ENCODE peak calls at places on chromosomes 11 and 22, in nine cellular contexts. One of them, this sample, is unnamed.

GRCh38 chr11:1476946-1477736 is 9.4 kb downstream of the MOB2 start:
- DNase-seq in MCF 10A: no peak
- DNase-seq in LoVo: no peak
- DNase-seq in mesothelial cell of epicardium: no peak
- DNase-seq in NCI-H1105 treated with DMSO at 0.1 percent for 48 hours: no peak
- DNase-seq in left ventricle myocardium inferior: peak; percentile 7
- DNase-seq in GDM1: no peak
- DNase-seq in cardiac septum: no peak
- DNase-seq in breast epithelium: no peak
- DNase-seq in this sample: no peak

GRCh38 chr11:119373917-119374631 is 7.4 kb downstream of the USP2 start:
- DNase-seq in mesothelial cell of epicardium: peak; percentile 89
- DNase-seq in GDM1: peak; percentile 53
- DNase-seq in breast epithelium: no peak
- DNase-seq in NCI-H1105 treated with DMSO at 0.1 percent for 48 hours: peak; percentile 85
- DNase-seq in left ventricle myocardium inferior: peak; percentile 66
- DNase-seq in cardiac septum: no peak
- DNase-seq in LoVo: peak; percentile 46
- DNase-seq in MCF 10A: peak; percentile 81
- DNase-seq in this sample: peak; percentile 63

GRCh38 chr11:114604886-114605285 is 9.3 kb upstream of the NXPE4 start:
- DNase-seq in NCI-H1105 treated with DMSO at 0.1 percent for 48 hours: no peak
- DNase-seq in left ventricle myocardium inferior: no peak
- DNase-seq in cardiac septum: no peak
- DNase-seq in breast epithelium: no peak
- DNase-seq in MCF 10A: no peak
- DNase-seq in GDM1: no peak
- DNase-seq in LoVo: no peak
- DNase-seq in mesothelial cell of epicardium: no peak
- DNase-seq in this sample: no peak

GRCh38 chr11:38089728-38090127 is 1491.7 kb upstream of the RAG2 start:
- DNase-seq in left ventricle myocardium inferior: no peak
- DNase-seq in LoVo: no peak
- DNase-seq in MCF 10A: no peak
- DNase-seq in GDM1: no peak
- DNase-seq in mesothelial cell of epicardium: no peak
- DNase-seq in breast epithelium: no peak
- DNase-seq in cardiac septum: no peak
- DNase-seq in NCI-H1105 treated with DMSO at 0.1 percent for 48 hours: no peak
- DNase-seq in this sample: no peak

GRCh38 chr11:96481806-96482592 is 92.2 kb downstream of the JRKL start:
- DNase-seq in MCF 10A: no peak
- DNase-seq in LoVo: no peak
- DNase-seq in mesothelial cell of epicardium: no peak
- DNase-seq in cardiac septum: no peak
- DNase-seq in GDM1: no peak
- DNase-seq in breast epithelium: no peak
- DNase-seq in NCI-H1105 treated with DMSO at 0.1 percent for 48 hours: no peak
- DNase-seq in left ventricle myocardium inferior: no peak
- DNase-seq in this sample: no peak

GRCh38 chr22:20605328-20605727 is 97.9 kb downstream of the MED15 start:
- DNase-seq in breast epithelium: no peak
- DNase-seq in MCF 10A: no peak
- DNase-seq in cardiac septum: no peak
- DNase-seq in NCI-H1105 treated with DMSO at 0.1 percent for 48 hours: no peak
- DNase-seq in GDM1: no peak
- DNase-seq in left ventricle myocardium inferior: no peak
- DNase-seq in mesothelial cell of epicardium: no peak
- DNase-seq in LoVo: no peak
- DNase-seq in this sample: no peak

GRCh38 chr11:57324886-57325734 is at the start of gene TNKS1BP1:
- DNase-seq in NCI-H1105 treated with DMSO at 0.1 percent for 48 hours: peak; percentile 94
- DNase-seq in LoVo: peak; percentile 96
- DNase-seq in breast epithelium: peak; percentile 98
- DNase-seq in GDM1: peak; percentile 86
- DNase-seq in left ventricle myocardium inferior: peak; percentile 97
- DNase-seq in MCF 10A: peak; percentile 98
- DNase-seq in mesothelial cell of epicardium: peak; percentile 96
- DNase-seq in cardiac septum: peak; percentile 98
- DNase-seq in this sample: peak; percentile 93

GRCh38 chr22:19578180-19579004 is 54.2 kb upstream of the CLDN5 start:
- DNase-seq in NCI-H1105 treated with DMSO at 0.1 percent for 48 hours: no peak
- DNase-seq in MCF 10A: no peak
- DNase-seq in GDM1: no peak
- DNase-seq in cardiac septum: no peak
- DNase-seq in breast epithelium: no peak
- DNase-seq in left ventricle myocardium inferior: no peak
- DNase-seq in LoVo: no peak
- DNase-seq in mesothelial cell of epicardium: no peak
- DNase-seq in this sample: no peak

GRCh38 chr11:15336016-15336415 is 221.3 kb downstream of the INSC start:
- DNase-seq in left ventricle myocardium inferior: no peak
- DNase-seq in MCF 10A: peak; percentile 15
- DNase-seq in LoVo: no peak
- DNase-seq in GDM1: no peak
- DNase-seq in breast epithelium: no peak
- DNase-seq in cardiac septum: no peak
- DNase-seq in mesothelial cell of epicardium: no peak
- DNase-seq in NCI-H1105 treated with DMSO at 0.1 percent for 48 hours: no peak
- DNase-seq in this sample: no peak

GRCh38 chr11:61577383-61578118 is 3.3 kb downstream of the SYT7 start:
- DNase-seq in left ventricle myocardium inferior: peak; percentile 48
- DNase-seq in cardiac septum: no peak
- DNase-seq in LoVo: no peak
- DNase-seq in mesothelial cell of epicardium: no peak
- DNase-seq in breast epithelium: no peak
- DNase-seq in NCI-H1105 treated with DMSO at 0.1 percent for 48 hours: no peak
- DNase-seq in GDM1: no peak
- DNase-seq in MCF 10A: no peak
- DNase-seq in this sample: peak; percentile 28

GRCh38 chr22:19066531-19067271 is 55.5 kb downstream of the DGCR2 start:
- DNase-seq in MCF 10A: peak; percentile 62
- DNase-seq in mesothelial cell of epicardium: no peak
- DNase-seq in breast epithelium: no peak
- DNase-seq in left ventricle myocardium inferior: no peak
- DNase-seq in GDM1: no peak
- DNase-seq in cardiac septum: peak; percentile 67
- DNase-seq in NCI-H1105 treated with DMSO at 0.1 percent for 48 hours: no peak
- DNase-seq in LoVo: no peak
- DNase-seq in this sample: no peak

GRCh38 chr22:50201191-50202129 is 649 bp downstream of the SELENOO start:
- DNase-seq in breast epithelium: no peak
- DNase-seq in MCF 10A: no peak
- DNase-seq in NCI-H1105 treated with DMSO at 0.1 percent for 48 hours: no peak
- DNase-seq in left ventricle myocardium inferior: no peak
- DNase-seq in cardiac septum: no peak
- DNase-seq in LoVo: no peak
- DNase-seq in GDM1: no peak
- DNase-seq in mesothelial cell of epicardium: no peak
- DNase-seq in this sample: no peak

GRCh38 chr22:48929276-48929790 is 898.3 kb downstream of the BRD1 start:
- DNase-seq in NCI-H1105 treated with DMSO at 0.1 percent for 48 hours: no peak
- DNase-seq in left ventricle myocardium inferior: no peak
- DNase-seq in MCF 10A: no peak
- DNase-seq in cardiac septum: no peak
- DNase-seq in LoVo: no peak
- DNase-seq in breast epithelium: no peak
- DNase-seq in mesothelial cell of epicardium: peak; percentile 19
- DNase-seq in GDM1: no peak
- DNase-seq in this sample: no peak

GRCh38 chr11:34653851-34654490 is 33.1 kb downstream of the EHF start:
- DNase-seq in breast epithelium: peak; percentile 73
- DNase-seq in left ventricle myocardium inferior: no peak
- DNase-seq in MCF 10A: peak; percentile 98
- DNase-seq in NCI-H1105 treated with DMSO at 0.1 percent for 48 hours: no peak
- DNase-seq in LoVo: peak; percentile 90
- DNase-seq in GDM1: no peak
- DNase-seq in cardiac septum: no peak
- DNase-seq in mesothelial cell of epicardium: no peak
- DNase-seq in this sample: peak; percentile 90

GRCh38 chr11:122100222-122101080 is 15.6 kb downstream of the BLID start:
- DNase-seq in breast epithelium: peak; percentile 61
- DNase-seq in cardiac septum: no peak
- DNase-seq in MCF 10A: peak; percentile 78
- DNase-seq in left ventricle myocardium inferior: peak; percentile 63
- DNase-seq in GDM1: no peak
- DNase-seq in mesothelial cell of epicardium: peak; percentile 52
- DNase-seq in LoVo: no peak
- DNase-seq in NCI-H1105 treated with DMSO at 0.1 percent for 48 hours: no peak
- DNase-seq in this sample: no peak

GRCh38 chr11:103091810-103092524 is at the start of gene DCUN1D5:
- DNase-seq in GDM1: peak; percentile 81
- DNase-seq in NCI-H1105 treated with DMSO at 0.1 percent for 48 hours: peak; percentile 91
- DNase-seq in LoVo: peak; percentile 93
- DNase-seq in mesothelial cell of epicardium: peak; percentile 96
- DNase-seq in MCF 10A: peak; percentile 95
- DNase-seq in breast epithelium: peak; percentile 95
- DNase-seq in cardiac septum: peak; percentile 99
- DNase-seq in left ventricle myocardium inferior: peak; percentile 96
- DNase-seq in this sample: peak; percentile 89